ENCODE peak calls at places on chromosomes 16 and 17, in eight cellular contexts. R, P, E, D, G, L, H and W are unnamed samples.

GRCh38 chr16:71867934-71868333 is 16.0 kb downstream of the ZNF821 start:
- DNase-seq in R (no peak), E (no peak), L (no peak), D (no peak), P (no peak), H (no peak), G (no peak), W (peak)

GRCh38 chr17:35241520-35241919 is 1.4 kb upstream of the SLFN5 start:
- DNase-seq in R (no peak), H (no peak), D (no peak), G (no peak), E (no peak), L (no peak), P (no peak), W (peak)

GRCh38 chr17:7356072-7356549 is 1.2 kb downstream of the TMEM95 start:
- DNase-seq in D (peak), G (peak), P (peak), L (peak), E (peak), H (peak), R (peak), W (peak)

GRCh38 chr16:83475108-83475507 is 332.7 kb upstream of the HSBP1 start:
- DNase-seq in L (no peak), H (no peak), G (peak), D (no peak), E (no peak), P (no peak), R (no peak), W (no peak)

GRCh38 chr17:15260376-15261062 is 4.6 kb downstream of the PMP22 start:
- DNase-seq in G (peak), R (peak), H (peak), P (no peak), D (peak), L (peak), E (no peak), W (peak)

GRCh38 chr17:55852734-55853133 is 101.9 kb downstream of the PCTP start:
- DNase-seq in H (no peak), L (peak), G (no peak), E (no peak), R (no peak), D (no peak), P (peak), W (no peak)

GRCh38 chr16:20303012-20303411 is 24.3 kb downstream of the GP2 start:
- DNase-seq in H (peak), L (no peak), R (no peak), P (no peak), G (no peak), E (no peak), D (no peak), W (no peak)

GRCh38 chr16:13056607-13057006 is 155.2 kb downstream of the SHISA9 start:
- DNase-seq in D (no peak), G (no peak), L (no peak), E (no peak), R (no peak), P (no peak), H (no peak), W (no peak)

GRCh38 chr16:80045944-80046660 is 445.6 kb upstream of the MAF start:
- DNase-seq in D (no peak), R (no peak), H (no peak), P (no peak), E (no peak), G (no peak), L (peak), W (no peak)

GRCh38 chr16:69311533-69312388 is 611 bp downstream of the VPS4A start:
- DNase-seq in R (peak), H (peak), D (peak), P (peak), E (no peak), G (peak), L (peak), W (peak)

GRCh38 chr17:48767263-48767774 is 38.8 kb upstream of the HOXB13 start:
- DNase-seq in L (no peak), D (no peak), H (no peak), E (no peak), R (peak), P (no peak), G (peak), W (peak)

DNA sequence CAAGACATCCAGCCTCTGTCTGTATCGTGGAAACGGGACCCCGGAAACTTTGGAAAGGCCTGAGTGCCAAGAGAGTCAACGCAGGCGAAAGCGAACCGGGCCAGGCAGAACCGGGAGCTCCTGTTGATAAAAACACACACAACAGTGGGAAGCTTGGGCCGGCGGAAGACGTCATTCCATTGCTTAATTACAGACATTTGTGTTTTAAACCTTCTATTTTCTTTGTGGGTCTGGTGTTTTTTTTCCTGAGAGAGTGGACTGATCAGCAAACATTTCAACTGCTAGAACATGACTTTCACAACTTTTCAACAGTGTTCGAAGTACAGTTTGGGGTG is 879 bp upstream of the RNF157 start:
- DNase-seq in P (no peak), L (no peak), R (peak), E (no peak), H (no peak), D (no peak), G (no peak), W (no peak)
- TF ChIP-seq EZH2phosphoT487 in P (no peak), L (no peak), R (no peak), E (no peak), H (no peak), D (no peak), G (no peak), W (no peak)

GRCh38 chr17:78547035-78547434 is 30.2 kb downstream of the DNAH17 start:
- DNase-seq in P (no peak), G (no peak), R (no peak), D (no peak), E (no peak), L (no peak), H (no peak), W (no peak)
- TF ChIP-seq EZH2phosphoT487 in P (no peak), G (no peak), R (no peak), D (no peak), E (no peak), L (no peak), H (no peak), W (no peak)

DNA sequence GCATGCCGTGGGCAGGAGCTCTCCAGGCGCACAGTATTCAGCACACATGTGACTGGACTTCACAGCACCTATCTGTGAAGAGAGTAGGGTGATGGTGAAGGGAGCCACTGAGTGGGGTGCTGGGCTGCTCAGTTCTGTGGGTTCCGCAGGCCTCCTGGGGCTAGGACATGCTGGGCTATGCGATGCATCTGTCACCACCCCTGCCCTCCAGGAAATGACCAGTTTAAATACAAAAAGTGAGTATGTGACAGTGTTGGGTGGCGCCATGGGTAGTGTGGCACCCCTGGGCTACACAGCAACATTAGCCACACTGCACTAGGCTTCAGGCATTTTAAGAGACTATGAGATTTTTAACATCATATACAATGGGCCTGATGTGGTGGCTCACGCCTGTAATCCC is 28.6 kb downstream of the MYLK3 start:
- DNase-seq in P (no peak), G (no peak), D (no peak), R (no peak), L (no peak), H (no peak), E (no peak), W (no peak)
- TF ChIP-seq EZH2phosphoT487 in P (no peak), G (no peak), D (no peak), R (no peak), L (no peak), H (no peak), E (no peak), W (no peak)

DNA sequence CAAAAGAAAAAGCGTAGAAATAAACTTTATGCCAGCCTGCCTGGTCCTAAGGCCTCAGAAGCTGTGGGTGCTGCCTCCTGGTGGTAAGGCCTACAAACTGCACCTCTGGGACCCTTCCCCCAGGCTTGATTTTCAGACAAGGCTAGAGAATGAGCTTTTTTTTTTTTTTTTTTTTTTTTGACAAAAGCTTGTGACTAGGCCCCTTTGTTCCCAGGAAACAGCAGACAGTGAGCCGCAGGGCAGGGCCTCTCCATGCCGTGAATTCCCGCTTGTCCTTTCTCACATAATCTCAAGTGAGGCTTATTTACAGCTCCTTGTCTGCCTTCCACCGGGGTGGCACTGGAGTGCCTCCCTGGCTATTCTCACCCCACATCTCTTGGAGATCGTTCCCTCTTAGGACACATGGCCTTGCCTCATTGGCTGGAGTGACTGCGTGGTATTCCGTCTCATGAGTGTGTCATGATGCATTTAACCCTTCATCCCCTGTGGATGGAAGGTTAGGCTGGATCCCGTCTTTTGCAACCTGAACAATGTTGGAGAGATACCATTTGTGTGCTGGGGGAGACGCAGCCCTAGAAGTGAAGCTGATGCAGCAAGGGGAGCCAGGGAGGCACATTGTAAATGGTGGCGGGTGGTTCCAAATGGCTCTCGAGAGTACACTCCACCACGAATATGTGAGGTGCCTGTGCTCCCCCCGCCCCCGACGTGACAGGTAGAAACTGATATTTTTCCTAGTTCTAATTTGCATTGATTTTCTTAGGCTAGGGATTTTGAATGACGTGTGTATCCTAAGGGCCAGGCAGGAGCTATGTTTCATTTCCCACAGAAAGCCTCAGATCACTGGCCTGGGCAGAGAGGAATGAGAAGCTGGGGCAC is 49.6 kb downstream of the USP22 start:
- DNase-seq in P (peak), E (peak), G (peak), L (peak), H (peak), R (peak), D (peak), W (peak)
- TF ChIP-seq EZH2phosphoT487 in P (no peak), E (no peak), G (no peak), L (no peak), H (no peak), R (no peak), D (no peak), W (no peak)

GRCh38 chr17:45168991-45169752 is 7.5 kb downstream of the HEXIM2 start:
- DNase-seq in R (no peak), E (no peak), G (no peak), H (no peak), L (no peak), P (no peak), D (no peak), W (peak)
- TF ChIP-seq EZH2phosphoT487 in R (no peak), E (no peak), G (no peak), H (no peak), L (no peak), P (no peak), D (no peak), W (no peak)